ENCODE peak calls at places on chromosomes 6 and 20, in seven cellular contexts. One of them, this sample, is unnamed.

GRCh38 chr6:114055758-114056157 is 84.8 kb upstream of the HDAC2 start:
- DNase-seq in SK-N-SH: no peak
- DNase-seq in PC-9: no peak
- DNase-seq in prostate gland: no peak
- DNase-seq in Peyer's patch: no peak
- DNase-seq in neural progenitor cell: no peak
- DNase-seq in transverse colon: no peak
- DNase-seq in this sample: no peak

GRCh38 chr6:14882394-14883073 is 363.3 kb upstream of the JARID2 start:
- DNase-seq in Peyer's patch: no peak
- DNase-seq in PC-9: peak; percentile 47
- DNase-seq in prostate gland: no peak
- DNase-seq in transverse colon: no peak
- DNase-seq in SK-N-SH: no peak
- DNase-seq in neural progenitor cell: no peak
- DNase-seq in this sample: no peak

GRCh38 chr6:157184202-157185015 is 138.9 kb downstream of the TMEM242 start:
- DNase-seq in Peyer's patch: peak; percentile 85
- DNase-seq in SK-N-SH: peak; percentile 84
- DNase-seq in transverse colon: peak; percentile 81
- DNase-seq in PC-9: no peak
- DNase-seq in prostate gland: peak; percentile 82
- DNase-seq in neural progenitor cell: peak; percentile 80
- DNase-seq in this sample: peak; percentile 39

GRCh38 chr20:32651537-32651936 is 22.2 kb downstream of the C20orf203 start:
- DNase-seq in neural progenitor cell: no peak
- DNase-seq in transverse colon: no peak
- DNase-seq in Peyer's patch: no peak
- DNase-seq in prostate gland: no peak
- DNase-seq in PC-9: no peak
- DNase-seq in SK-N-SH: no peak
- DNase-seq in this sample: no peak

GRCh38 chr6:10414766-10415592 is at the start of gene TFAP2A:
- DNase-seq in transverse colon: no peak
- DNase-seq in prostate gland: peak; percentile 84
- DNase-seq in Peyer's patch: no peak
- DNase-seq in neural progenitor cell: peak; percentile 89
- DNase-seq in SK-N-SH: no peak
- DNase-seq in PC-9: no peak
- DNase-seq in this sample: no peak

GRCh38 chr20:7094438-7094997 is 327.0 kb downstream of the BMP2 start:
- DNase-seq in transverse colon: peak; percentile 41
- DNase-seq in SK-N-SH: peak; percentile 22
- DNase-seq in prostate gland: no peak
- DNase-seq in neural progenitor cell: peak; percentile 74
- DNase-seq in Peyer's patch: no peak
- DNase-seq in PC-9: no peak
- DNase-seq in this sample: no peak

GRCh38 chr20:2290486-2290885 is 5.3 kb upstream of the TGM3 start:
- DNase-seq in PC-9: no peak
- DNase-seq in SK-N-SH: no peak
- DNase-seq in neural progenitor cell: no peak
- DNase-seq in Peyer's patch: no peak
- DNase-seq in prostate gland: no peak
- DNase-seq in transverse colon: no peak
- DNase-seq in this sample: no peak

GRCh38 chr6:159813781-159814180 is 13.7 kb downstream of the PNLDC1 start:
- DNase-seq in prostate gland: no peak
- DNase-seq in PC-9: no peak
- DNase-seq in transverse colon: no peak
- DNase-seq in neural progenitor cell: no peak
- DNase-seq in SK-N-SH: no peak
- DNase-seq in Peyer's patch: no peak
- DNase-seq in this sample: no peak

GRCh38 chr6:166902211-166902755 is 54.1 kb downstream of the RNASET2 start:
- DNase-seq in neural progenitor cell: no peak
- DNase-seq in transverse colon: no peak
- DNase-seq in SK-N-SH: no peak
- DNase-seq in Peyer's patch: no peak
- DNase-seq in PC-9: no peak
- DNase-seq in prostate gland: no peak
- DNase-seq in this sample: no peak

GRCh38 chr6:45816674-45817297 is 198.9 kb downstream of the CLIC5 start:
- DNase-seq in Peyer's patch: no peak
- DNase-seq in transverse colon: no peak
- DNase-seq in SK-N-SH: no peak
- DNase-seq in prostate gland: no peak
- DNase-seq in PC-9: no peak
- DNase-seq in neural progenitor cell: no peak
- DNase-seq in this sample: no peak

GRCh38 chr20:47546184-47547033 is 44.7 kb downstream of the NCOA3 start:
- DNase-seq in SK-N-SH: no peak
- DNase-seq in prostate gland: no peak
- DNase-seq in transverse colon: no peak
- DNase-seq in neural progenitor cell: no peak
- DNase-seq in PC-9: peak; percentile 82
- DNase-seq in Peyer's patch: no peak
- DNase-seq in this sample: no peak

GRCh38 chr6:169964440-169965212 is 213.2 kb downstream of the ERMARD start:
- DNase-seq in SK-N-SH: peak; percentile 24
- DNase-seq in neural progenitor cell: no peak
- DNase-seq in PC-9: no peak
- DNase-seq in transverse colon: no peak
- DNase-seq in prostate gland: no peak
- DNase-seq in Peyer's patch: no peak
- DNase-seq in this sample: no peak

GRCh38 chr20:24379116-24379927 is 90.1 kb upstream of the SYNDIG1 start:
- DNase-seq in transverse colon: peak; percentile 14
- DNase-seq in Peyer's patch: no peak
- DNase-seq in SK-N-SH: no peak
- DNase-seq in neural progenitor cell: no peak
- DNase-seq in prostate gland: no peak
- DNase-seq in PC-9: no peak
- DNase-seq in this sample: no peak

GRCh38 chr6:34161857-34162515 is 16.1 kb upstream of the GRM4 start:
- DNase-seq in neural progenitor cell: no peak
- DNase-seq in PC-9: no peak
- DNase-seq in Peyer's patch: no peak
- DNase-seq in prostate gland: no peak
- DNase-seq in transverse colon: no peak
- DNase-seq in SK-N-SH: peak; percentile 4
- DNase-seq in this sample: no peak

GRCh38 chr6:72653032-72653431 is 31.2 kb downstream of the KCNQ5 start:
- DNase-seq in transverse colon: no peak
- DNase-seq in prostate gland: no peak
- DNase-seq in SK-N-SH: no peak
- DNase-seq in neural progenitor cell: no peak
- DNase-seq in PC-9: no peak
- DNase-seq in Peyer's patch: no peak
- DNase-seq in this sample: no peak

GRCh38 chr20:38485041-38485440 is 12.4 kb downstream of the RALGAPB start:
- DNase-seq in neural progenitor cell: no peak
- DNase-seq in prostate gland: no peak
- DNase-seq in transverse colon: no peak
- DNase-seq in PC-9: no peak
- DNase-seq in SK-N-SH: no peak
- DNase-seq in Peyer's patch: no peak
- DNase-seq in this sample: no peak

GRCh38 chr6:113185299-113185698 is 671.8 kb upstream of the MARCKS start:
- DNase-seq in Peyer's patch: no peak
- DNase-seq in neural progenitor cell: no peak
- DNase-seq in PC-9: no peak
- DNase-seq in SK-N-SH: no peak
- DNase-seq in prostate gland: no peak
- DNase-seq in transverse colon: no peak
- DNase-seq in this sample: no peak

GRCh38 chr6:111711476-111711875 is 105.8 kb upstream of the TRAF3IP2 start:
- DNase-seq in prostate gland: no peak
- DNase-seq in Peyer's patch: peak; percentile 62
- DNase-seq in neural progenitor cell: peak; percentile 18
- DNase-seq in transverse colon: peak; percentile 54
- DNase-seq in SK-N-SH: peak; percentile 59
- DNase-seq in PC-9: no peak
- DNase-seq in this sample: no peak

GRCh38 chr20:49701313-49701731 is 12.4 kb downstream of the B4GALT5 start:
- DNase-seq in SK-N-SH: peak; percentile 56
- DNase-seq in prostate gland: no peak
- DNase-seq in Peyer's patch: no peak
- DNase-seq in PC-9: peak; percentile 90
- DNase-seq in transverse colon: no peak
- DNase-seq in neural progenitor cell: no peak
- DNase-seq in this sample: no peak

GRCh38 chr6:33205172-33206026 is 944 bp downstream of the HSD17B8 start:
- DNase-seq in PC-9: peak; percentile 73
- DNase-seq in transverse colon: no peak
- DNase-seq in neural progenitor cell: peak; percentile 29
- DNase-seq in prostate gland: no peak
- DNase-seq in SK-N-SH: peak; percentile 42
- DNase-seq in Peyer's patch: no peak
- DNase-seq in this sample: no peak

GRCh38 chr6:113359155-113360140 is 497.7 kb upstream of the MARCKS start:
- DNase-seq in neural progenitor cell: no peak
- DNase-seq in prostate gland: no peak
- DNase-seq in transverse colon: no peak
- DNase-seq in PC-9: no peak
- DNase-seq in SK-N-SH: peak; percentile 44
- DNase-seq in Peyer's patch: no peak
- DNase-seq in this sample: no peak

GRCh38 chr6:11460837-11461661 is 76.5 kb upstream of the TMEM170B start:
- DNase-seq in Peyer's patch: no peak
- DNase-seq in prostate gland: no peak
- DNase-seq in transverse colon: no peak
- DNase-seq in PC-9: no peak
- DNase-seq in SK-N-SH: no peak
- DNase-seq in neural progenitor cell: no peak
- DNase-seq in this sample: no peak

GRCh38 chr20:34629342-34629741 is 47.5 kb downstream of the PIGU start:
- DNase-seq in prostate gland: no peak
- DNase-seq in SK-N-SH: no peak
- DNase-seq in neural progenitor cell: no peak
- DNase-seq in transverse colon: no peak
- DNase-seq in Peyer's patch: no peak
- DNase-seq in PC-9: no peak
- DNase-seq in this sample: no peak

GRCh38 chr20:31496761-31497295 is 17.4 kb upstream of the HM13 start:
- DNase-seq in prostate gland: no peak
- DNase-seq in SK-N-SH: no peak
- DNase-seq in neural progenitor cell: no peak
- DNase-seq in PC-9: no peak
- DNase-seq in Peyer's patch: no peak
- DNase-seq in transverse colon: peak; percentile 22
- DNase-seq in this sample: no peak

GRCh38 chr6:53066059-53066406 is 829 bp downstream of the FBXO9 start:
- DNase-seq in neural progenitor cell: no peak
- DNase-seq in SK-N-SH: no peak
- DNase-seq in PC-9: no peak
- DNase-seq in prostate gland: peak; percentile 25
- DNase-seq in Peyer's patch: peak; percentile 64
- DNase-seq in transverse colon: peak; percentile 52
- DNase-seq in this sample: peak; percentile 38

GRCh38 chr20:36541227-36542018 is at the start of gene MYL9:
- DNase-seq in prostate gland: peak; percentile 86
- DNase-seq in PC-9: no peak
- DNase-seq in SK-N-SH: no peak
- DNase-seq in Peyer's patch: peak; percentile 85
- DNase-seq in neural progenitor cell: peak; percentile 86
- DNase-seq in transverse colon: peak; percentile 89
- DNase-seq in this sample: no peak

GRCh38 chr6:7556394-7557106 is 15.1 kb downstream of the DSP start:
- DNase-seq in SK-N-SH: no peak
- DNase-seq in Peyer's patch: no peak
- DNase-seq in PC-9: no peak
- DNase-seq in neural progenitor cell: no peak
- DNase-seq in transverse colon: no peak
- DNase-seq in prostate gland: no peak
- DNase-seq in this sample: no peak

GRCh38 chr6:7559651-7560385 is 18.3 kb downstream of the DSP start:
- DNase-seq in prostate gland: peak; percentile 47
- DNase-seq in transverse colon: no peak
- DNase-seq in PC-9: peak; percentile 47
- DNase-seq in SK-N-SH: no peak
- DNase-seq in neural progenitor cell: no peak
- DNase-seq in Peyer's patch: no peak
- DNase-seq in this sample: no peak

GRCh38 chr6:7557652-7558051 is 16.2 kb downstream of the DSP start:
- DNase-seq in Peyer's patch: no peak
- DNase-seq in neural progenitor cell: no peak
- DNase-seq in PC-9: no peak
- DNase-seq in transverse colon: no peak
- DNase-seq in prostate gland: no peak
- DNase-seq in SK-N-SH: no peak
- DNase-seq in this sample: no peak

GRCh38 chr6:7561153-7561964 is 19.9 kb downstream of the DSP start:
- DNase-seq in SK-N-SH: no peak
- DNase-seq in prostate gland: peak; percentile 85
- DNase-seq in Peyer's patch: peak; percentile 87
- DNase-seq in transverse colon: peak; percentile 83
- DNase-seq in neural progenitor cell: no peak
- DNase-seq in PC-9: no peak
- DNase-seq in this sample: no peak

GRCh38 chr6:7559196-7559595 is 17.7 kb downstream of the DSP start:
- DNase-seq in transverse colon: no peak
- DNase-seq in PC-9: no peak
- DNase-seq in SK-N-SH: no peak
- DNase-seq in Peyer's patch: no peak
- DNase-seq in prostate gland: no peak
- DNase-seq in neural progenitor cell: no peak
- DNase-seq in this sample: no peak
- H3K36me3 ChIP-seq in transverse colon: no peaks in the 10 kb centered on the region
- H3K36me3 ChIP-seq in PC-9: no peaks in the 10 kb centered on the region
- H3K36me3 ChIP-seq in SK-N-SH: no peaks in the 10 kb centered on the region
- H3K36me3 ChIP-seq in Peyer's patch: no peaks in the 10 kb centered on the region
- H3K36me3 ChIP-seq in prostate gland: no peaks in the 10 kb centered on the region
- H3K36me3 ChIP-seq in neural progenitor cell: no peaks in the 10 kb centered on the region
- H3K36me3 ChIP-seq in this sample: no peaks in the 10 kb centered on the region

GRCh38 chr6:154138806-154139205 is 99.8 kb downstream of the OPRM1 start:
- DNase-seq in SK-N-SH: no peak
- DNase-seq in neural progenitor cell: no peak
- DNase-seq in prostate gland: no peak
- DNase-seq in Peyer's patch: no peak
- DNase-seq in PC-9: no peak
- DNase-seq in transverse colon: no peak
- DNase-seq in this sample: no peak
- TF ChIP-seq CTCF in SK-N-SH: no peak
- TF ChIP-seq CTCF in neural progenitor cell: no peak
- TF ChIP-seq CTCF in prostate gland: no peak
- TF ChIP-seq CTCF in Peyer's patch: no peak
- TF ChIP-seq CTCF in PC-9: no peak
- TF ChIP-seq CTCF in transverse colon: no peak
- TF ChIP-seq CTCF in this sample: no peak

GRCh38 chr6:149074832-149075258 is 242.7 kb upstream of the TAB2 start:
- DNase-seq in neural progenitor cell: no peak
- DNase-seq in transverse colon: no peak
- DNase-seq in prostate gland: no peak
- DNase-seq in SK-N-SH: no peak
- DNase-seq in Peyer's patch: no peak
- DNase-seq in PC-9: no peak
- DNase-seq in this sample: no peak
- H3K36me3 ChIP-seq in neural progenitor cell: no peaks in the 10 kb centered on the region
- H3K36me3 ChIP-seq in transverse colon: no peaks in the 10 kb centered on the region
- H3K36me3 ChIP-seq in prostate gland: no peaks in the 10 kb centered on the region
- H3K36me3 ChIP-seq in SK-N-SH: no peaks in the 10 kb centered on the region
- H3K36me3 ChIP-seq in Peyer's patch: no peaks in the 10 kb centered on the region
- H3K36me3 ChIP-seq in PC-9: no peaks in the 10 kb centered on the region
- H3K36me3 ChIP-seq in this sample: no peaks in the 10 kb centered on the region

GRCh38 chr6:126252154-126252553 is 87.8 kb upstream of the CENPW start:
- DNase-seq in PC-9: no peak
- DNase-seq in transverse colon: no peak
- DNase-seq in SK-N-SH: no peak
- DNase-seq in neural progenitor cell: peak; percentile 11
- DNase-seq in Peyer's patch: no peak
- DNase-seq in prostate gland: no peak
- DNase-seq in this sample: no peak
- TF ChIP-seq CTCF in PC-9: no peak
- TF ChIP-seq CTCF in transverse colon: no peak
- TF ChIP-seq CTCF in SK-N-SH: no peak
- TF ChIP-seq CTCF in neural progenitor cell: peak; percentile 28
- TF ChIP-seq CTCF in Peyer's patch: no peak
- TF ChIP-seq CTCF in prostate gland: no peak
- TF ChIP-seq CTCF in this sample: no peak

This sample was measured in CD8-positive, alpha-beta T cell.